ENCODE peak calls at places on chromosome 10, in four cellular contexts. One of them, this sample, is unnamed.

GRCh38 chr10:37488792-37489657 is 363.6 kb downstream of the ANKRD30A start:
- DNase-seq in HuH-7.5: no peak
- DNase-seq in tibial nerve: no peak
- DNase-seq in ecto neural progenitor cell: no peak
- DNase-seq in this sample: peak; percentile 27

GRCh38 chr10:11170993-11171416 is 153.3 kb downstream of the CELF2 start:
- DNase-seq in tibial nerve: no peak
- DNase-seq in ecto neural progenitor cell: no peak
- DNase-seq in HuH-7.5: no peak
- DNase-seq in this sample: no peak

GRCh38 chr10:71326464-71326881 is 7.4 kb downstream of the SLC29A3 start:
- DNase-seq in ecto neural progenitor cell: no peak
- DNase-seq in HuH-7.5: no peak
- DNase-seq in tibial nerve: no peak
- DNase-seq in this sample: no peak

GRCh38 chr10:32210306-32211045 is 136.5 kb downstream of the EPC1 start:
- DNase-seq in ecto neural progenitor cell: no peak
- DNase-seq in HuH-7.5: peak; percentile 39
- DNase-seq in tibial nerve: peak; percentile 7
- DNase-seq in this sample: peak; percentile 35

GRCh38 chr10:104309980-104310978 is 28.0 kb downstream of the ITPRIP start:
- DNase-seq in HuH-7.5: no peak
- DNase-seq in tibial nerve: peak; percentile 73
- DNase-seq in ecto neural progenitor cell: no peak
- DNase-seq in this sample: no peak

GRCh38 chr10:4229106-4229505 is 444.1 kb upstream of the KLF6 start:
- DNase-seq in ecto neural progenitor cell: no peak
- DNase-seq in tibial nerve: no peak
- DNase-seq in HuH-7.5: no peak
- DNase-seq in this sample: no peak

GRCh38 chr10:43793714-43794113 is 145.0 kb upstream of the ZNF32 start:
- DNase-seq in HuH-7.5: no peak
- DNase-seq in ecto neural progenitor cell: no peak
- DNase-seq in tibial nerve: no peak
- DNase-seq in this sample: no peak

GRCh38 chr10:71078454-71079145 is 133.8 kb upstream of the UNC5B start:
- DNase-seq in tibial nerve: no peak
- DNase-seq in HuH-7.5: no peak
- DNase-seq in ecto neural progenitor cell: peak; percentile 29
- DNase-seq in this sample: peak; percentile 8

GRCh38 chr10:132027423-132027983 is 38.2 kb upstream of the JAKMIP3 start:
- DNase-seq in ecto neural progenitor cell: no peak
- DNase-seq in tibial nerve: no peak
- DNase-seq in HuH-7.5: no peak
- DNase-seq in this sample: no peak

GRCh38 chr10:26216577-26216948 is at the start of gene GAD2:
- DNase-seq in ecto neural progenitor cell: no peak
- DNase-seq in HuH-7.5: no peak
- DNase-seq in tibial nerve: no peak
- DNase-seq in this sample: no peak

GRCh38 chr10:60800918-60801317 is 22.6 kb downstream of the CDK1 start:
- DNase-seq in HuH-7.5: no peak
- DNase-seq in ecto neural progenitor cell: no peak
- DNase-seq in tibial nerve: no peak
- DNase-seq in this sample: no peak

GRCh38 chr10:16020836-16021235 is 160.5 kb upstream of the MINDY3 start:
- DNase-seq in ecto neural progenitor cell: no peak
- DNase-seq in tibial nerve: no peak
- DNase-seq in HuH-7.5: no peak
- DNase-seq in this sample: no peak

GRCh38 chr10:11272915-11273389 is 255.3 kb downstream of the CELF2 start:
- DNase-seq in tibial nerve: no peak
- DNase-seq in ecto neural progenitor cell: no peak
- DNase-seq in HuH-7.5: no peak
- DNase-seq in this sample: no peak

GRCh38 chr10:87740232-87740631 is 77.8 kb downstream of the ATAD1 start:
- DNase-seq in HuH-7.5: no peak
- DNase-seq in ecto neural progenitor cell: no peak
- DNase-seq in tibial nerve: no peak
- DNase-seq in this sample: no peak

GRCh38 chr10:97499561-97500296 is 1.0 kb downstream of the UBTD1 start:
- DNase-seq in HuH-7.5: no peak
- DNase-seq in ecto neural progenitor cell: no peak
- DNase-seq in tibial nerve: peak; percentile 58
- DNase-seq in this sample: no peak

GRCh38 chr10:6185039-6185716 is 17.6 kb upstream of the PFKFB3 start:
- DNase-seq in tibial nerve: no peak
- DNase-seq in HuH-7.5: no peak
- DNase-seq in ecto neural progenitor cell: peak; percentile 70
- DNase-seq in this sample: no peak

GRCh38 chr10:79418886-79419595 is 26.4 kb downstream of the ZCCHC24 start:
- DNase-seq in tibial nerve: no peak
- DNase-seq in HuH-7.5: no peak
- DNase-seq in ecto neural progenitor cell: no peak
- DNase-seq in this sample: no peak

GRCh38 chr10:122213766-122214165 is 57.3 kb upstream of the BTBD16 start:
- DNase-seq in HuH-7.5: no peak
- DNase-seq in ecto neural progenitor cell: no peak
- DNase-seq in tibial nerve: no peak
- DNase-seq in this sample: no peak

GRCh38 chr10:98403812-98404504 is 11.0 kb downstream of the PYROXD2 start:
- DNase-seq in HuH-7.5: no peak
- DNase-seq in ecto neural progenitor cell: no peak
- DNase-seq in tibial nerve: no peak
- DNase-seq in this sample: no peak

GRCh38 chr10:47331491-47331890 is 9.2 kb downstream of the GDF2 start:
- DNase-seq in HuH-7.5: no peak
- DNase-seq in tibial nerve: no peak
- DNase-seq in ecto neural progenitor cell: no peak
- DNase-seq in this sample: no peak

GRCh38 chr10:100185364-100186252 is at the start of gene ERLIN1:
- DNase-seq in ecto neural progenitor cell: peak; percentile 96
- DNase-seq in tibial nerve: peak; percentile 79
- DNase-seq in HuH-7.5: peak; percentile 77
- DNase-seq in this sample: peak; percentile 69

GRCh38 chr10:78448470-78448869 is 414.8 kb downstream of the RPS24 start:
- DNase-seq in ecto neural progenitor cell: no peak
- DNase-seq in tibial nerve: no peak
- DNase-seq in HuH-7.5: no peak
- DNase-seq in this sample: no peak

GRCh38 chr10:77936697-77937567 is 10.4 kb upstream of the DLG5 start:
- DNase-seq in HuH-7.5: no peak
- DNase-seq in ecto neural progenitor cell: no peak
- DNase-seq in tibial nerve: no peak
- DNase-seq in this sample: no peak

GRCh38 chr10:82288461-82288881 is 413.5 kb downstream of the NRG3 start:
- DNase-seq in tibial nerve: no peak
- DNase-seq in HuH-7.5: no peak
- DNase-seq in ecto neural progenitor cell: no peak
- DNase-seq in this sample: peak; percentile 14

GRCh38 chr10:93352638-93353383 is 129.3 kb downstream of the MYOF start:
- DNase-seq in tibial nerve: peak; percentile 34
- DNase-seq in ecto neural progenitor cell: no peak
- DNase-seq in HuH-7.5: peak; percentile 48
- DNase-seq in this sample: no peak

GRCh38 chr10:114482915-114483314 is 78.6 kb upstream of the AFAP1L2 start:
- DNase-seq in ecto neural progenitor cell: no peak
- DNase-seq in tibial nerve: peak; percentile 70
- DNase-seq in HuH-7.5: no peak
- DNase-seq in this sample: no peak

GRCh38 chr10:6064119-6064518 is 2.0 kb upstream of the IL2RA start:
- DNase-seq in ecto neural progenitor cell: no peak
- DNase-seq in tibial nerve: no peak
- DNase-seq in HuH-7.5: no peak
- DNase-seq in this sample: no peak

GRCh38 chr10:6050801-6051445 is 11.2 kb downstream of the IL2RA start:
- DNase-seq in ecto neural progenitor cell: peak; percentile 44
- DNase-seq in tibial nerve: peak; percentile 54
- DNase-seq in HuH-7.5: peak; percentile 30
- DNase-seq in this sample: peak; percentile 50

GRCh38 chr10:114715171-114715670 is 57.1 kb upstream of the ABLIM1 start:
- DNase-seq in HuH-7.5: no peak
- DNase-seq in tibial nerve: no peak
- DNase-seq in ecto neural progenitor cell: no peak
- DNase-seq in this sample: no peak

GRCh38 chr10:77625379-77625778 is 12.2 kb downstream of the KCNMA1 start:
- DNase-seq in ecto neural progenitor cell: no peak
- DNase-seq in tibial nerve: no peak
- DNase-seq in HuH-7.5: no peak
- DNase-seq in this sample: no peak

GRCh38 chr10:17651891-17652290 is 7.9 kb downstream of the STAM start:
- DNase-seq in tibial nerve: no peak
- DNase-seq in HuH-7.5: no peak
- DNase-seq in ecto neural progenitor cell: no peak
- DNase-seq in this sample: no peak